ENCODE peak calls at places on chromosomes 13 and 19, in ten cellular contexts. S is tibial nerve, K is AG09309, V is left lung, H is epithelial cell of proximal tubule, P is adrenal gland, N is esophagus squamous epithelium, I is pancreas, J is right lobe of liver, R is fibroblast of lung. B is an unnamed sample.

GRCh38 chr13:74270018-74270417 is 135.8 kb upstream of the KLF12 start:
- DNase-seq in P (no peak), S (no peak), R (no peak), K (no peak), N (no peak), H (no peak), V (no peak), I (no peak), J (no peak), B (no peak)

GRCh38 chr13:26651234-26651633 is 93.8 kb downstream of the WASF3 start:
- DNase-seq in V (no peak), S (no peak), I (no peak), P (no peak), J (no peak), N (no peak), R (no peak), H (no peak), K (no peak), B (no peak)

GRCh38 chr13:55516610-55517009 is 1624.1 kb upstream of the PRR20A start:
- DNase-seq in R (peak), V (no peak), N (no peak), S (no peak), I (no peak), K (no peak), P (no peak), H (no peak), J (no peak), B (no peak)

GRCh38 chr13:41622545-41623429 is 165.4 kb downstream of the RGCC start:
- DNase-seq in I (no peak), H (no peak), P (no peak), N (no peak), K (peak), R (peak), V (no peak), J (no peak), S (no peak), B (peak)

GRCh38 chr13:53028637-53029121 is at the start of gene OLFM4:
- DNase-seq in I (no peak), J (no peak), V (no peak), R (no peak), N (no peak), S (no peak), H (no peak), K (no peak), P (no peak), B (no peak)

GRCh38 chr13:26601669-26602068 is 44.2 kb downstream of the WASF3 start:
- DNase-seq in P (no peak), V (no peak), R (peak), H (no peak), I (no peak), K (no peak), J (no peak), N (no peak), S (no peak), B (peak)

GRCh38 chr13:76754414-76754813 is 131.8 kb downstream of the KCTD12 start:
- DNase-seq in P (peak), S (peak), H (no peak), K (no peak), J (no peak), N (no peak), V (no peak), I (no peak), R (peak), B (peak)

GRCh38 chr19:52258426-52258825 is 11.0 kb upstream of the ZNF766 start:
- DNase-seq in K (no peak), J (no peak), N (no peak), S (no peak), H (no peak), I (no peak), V (no peak), P (no peak), R (no peak), B (peak)

GRCh38 chr19:45444318-45445041 is 20.8 kb upstream of the ERCC1 start:
- DNase-seq in R (peak), I (peak), K (no peak), P (peak), N (peak), J (peak), S (peak), H (no peak), V (peak), B (peak)

GRCh38 chr19:49113762-49114629 is at the start of gene LIN7B:
- DNase-seq in S (no peak), K (no peak), N (no peak), V (peak), I (peak), J (peak), P (peak), H (no peak), R (peak), B (peak)

GRCh38 chr13:33053397-33054066 is 37.3 kb downstream of the KL start:
- DNase-seq in H (peak), J (no peak), S (no peak), V (no peak), K (no peak), N (no peak), R (no peak), I (no peak), P (no peak), B (no peak)

GRCh38 chr19:42423462-42424344 is 3.5 kb downstream of the LIPE start:
- DNase-seq in J (peak), P (peak), V (peak), H (peak), K (peak), R (peak), I (peak), N (peak), S (peak), B (peak)

GRCh38 chr13:94548382-94549240 is 47.3 kb downstream of the TGDS start:
- DNase-seq in S (peak), I (peak), K (peak), N (no peak), H (peak), R (peak), J (peak), V (peak), P (peak), B (peak)

GRCh38 chr19:29845576-29846176 is 33.9 kb downstream of the CCNE1 start:
- DNase-seq in K (no peak), R (no peak), J (no peak), V (no peak), I (peak), H (no peak), N (no peak), P (peak), S (no peak), B (peak)

GRCh38 chr13:81540777-81541176 is 1199.9 kb upstream of the SPRY2 start:
- DNase-seq in I (no peak), H (no peak), K (no peak), P (no peak), J (no peak), V (no peak), S (no peak), R (peak), N (no peak), B (no peak)

GRCh38 chr13:78609464-78610205 is 6.3 kb upstream of the POU4F1 start:
- DNase-seq in N (no peak), V (peak), R (peak), P (no peak), S (no peak), K (no peak), J (peak), I (peak), H (no peak), B (no peak)

GRCh38 chr13:32178763-32179162 is 136.4 kb downstream of the ZAR1L start:
- DNase-seq in I (no peak), P (no peak), R (no peak), H (no peak), N (no peak), J (no peak), K (no peak), V (no peak), S (no peak), B (no peak)

GRCh38 chr19:39155741-39156140 is 30.2 kb downstream of the PAK4 start:
- DNase-seq in H (no peak), P (no peak), R (no peak), S (no peak), V (no peak), N (no peak), I (peak), J (no peak), K (no peak), B (no peak)

GRCh38 chr13:102597029-102598015 is 536 bp downstream of the TPP2 start:
- DNase-seq in K (no peak), J (peak), N (no peak), V (peak), P (no peak), H (no peak), S (no peak), R (peak), I (no peak), B (peak)

GRCh38 chr19:39840492-39840891 is 5.7 kb downstream of the FBL start:
- DNase-seq in P (no peak), R (no peak), S (no peak), N (no peak), J (no peak), V (no peak), I (no peak), K (no peak), H (no peak), B (no peak)

GRCh38 chr13:101415358-101416174 is 742 bp downstream of the NALCN start:
- DNase-seq in K (no peak), S (no peak), H (no peak), V (peak), J (no peak), R (no peak), N (no peak), I (peak), P (peak), B (no peak)

GRCh38 chr13:104593693-104594092 is 1527.5 kb upstream of the SLC10A2 start:
- DNase-seq in H (no peak), V (no peak), J (no peak), I (no peak), N (no peak), P (no peak), K (no peak), R (no peak), S (no peak), B (no peak)

GRCh38 chr13:101416181-101417042 is at the start of gene NALCN:
- DNase-seq in V (peak), R (peak), P (peak), I (peak), N (no peak), K (no peak), H (no peak), J (peak), S (no peak), B (peak)

GRCh38 chr13:107851670-107852460 is 363.5 kb downstream of the LIG4 start:
- DNase-seq in R (no peak), H (no peak), J (no peak), P (no peak), S (no peak), K (no peak), I (no peak), V (no peak), N (no peak), B (no peak)

GRCh38 chr19:39145180-39145953 is 19.8 kb downstream of the PAK4 start:
- DNase-seq in V (peak), H (no peak), K (no peak), P (no peak), I (peak), S (no peak), R (no peak), N (no peak), J (no peak), B (no peak)

GRCh38 chr19:51065221-51065960 is 499 bp upstream of the KLK13 start:
- DNase-seq in I (no peak), P (no peak), V (no peak), K (no peak), S (no peak), R (no peak), J (no peak), N (no peak), H (no peak), B (no peak)

GRCh38 chr19:49441210-49441959 is at the start of gene SLC17A7:
- DNase-seq in V (peak), K (no peak), N (no peak), H (no peak), S (peak), R (no peak), I (no peak), J (no peak), P (no peak), B (no peak)

GRCh38 chr19:38057954-38058690 is 151.1 kb downstream of the SIPA1L3 start:
- DNase-seq in K (no peak), I (peak), S (no peak), V (peak), P (no peak), J (peak), N (no peak), R (no peak), H (no peak), B (no peak)

GRCh38 chr13:66805657-66806056 is 424.5 kb downstream of the PCDH9 start:
- DNase-seq in J (no peak), R (peak), N (no peak), P (peak), I (no peak), H (no peak), S (peak), K (no peak), V (no peak), B (peak)

GRCh38 chr13:34578471-34578870 is 363.6 kb upstream of the NBEA start:
- DNase-seq in V (no peak), I (no peak), N (no peak), S (no peak), P (no peak), J (no peak), H (no peak), K (no peak), R (no peak), B (peak)

GRCh38 chr19:281992-282391 is 9.2 kb downstream of the PLPP2 start:
- DNase-seq in I (no peak), N (no peak), P (no peak), K (no peak), V (no peak), R (no peak), S (no peak), H (no peak), J (no peak), B (no peak)
- TF ChIP-seq CTCF in I (no peak), N (no peak), P (no peak), K (no peak), V (no peak), R (no peak), S (no peak), H (no peak), J (no peak), B (no peak)

GRCh38 chr19:14118165-14119051 is 846 bp upstream of the PRKACA start:
- DNase-seq in P (peak), K (peak), J (peak), V (peak), H (no peak), S (peak), N (peak), R (peak), I (peak), B (peak)

GRCh38 chr19:14122924-14123323 is 5.4 kb upstream of the PRKACA start:
- DNase-seq in N (no peak), V (no peak), R (no peak), K (no peak), J (no peak), S (no peak), P (no peak), I (no peak), H (no peak), B (no peak)

GRCh38 chr19:14119644-14120496 is 2.3 kb upstream of the PRKACA start:
- DNase-seq in J (no peak), S (no peak), P (no peak), N (no peak), H (no peak), R (no peak), I (no peak), V (peak), K (no peak), B (no peak)

GRCh38 chr19:14117668-14118164 is at the start of gene PRKACA:
- DNase-seq in R (peak), S (peak), J (peak), H (peak), I (peak), N (peak), P (peak), K (peak), V (peak), B (peak)

GRCh38 chr19:14120497-14120780 is 2.9 kb upstream of the PRKACA start:
- DNase-seq in N (no peak), V (peak), H (no peak), P (no peak), K (no peak), R (no peak), S (no peak), I (no peak), J (no peak), B (no peak)
- H3K4me3 ChIP-seq in N (no peak), V (no peak), H (no peak), P (no peak), K (no peak), R (no peak), S (no peak), I (no peak), J (no peak), B (no peak)

DNA sequence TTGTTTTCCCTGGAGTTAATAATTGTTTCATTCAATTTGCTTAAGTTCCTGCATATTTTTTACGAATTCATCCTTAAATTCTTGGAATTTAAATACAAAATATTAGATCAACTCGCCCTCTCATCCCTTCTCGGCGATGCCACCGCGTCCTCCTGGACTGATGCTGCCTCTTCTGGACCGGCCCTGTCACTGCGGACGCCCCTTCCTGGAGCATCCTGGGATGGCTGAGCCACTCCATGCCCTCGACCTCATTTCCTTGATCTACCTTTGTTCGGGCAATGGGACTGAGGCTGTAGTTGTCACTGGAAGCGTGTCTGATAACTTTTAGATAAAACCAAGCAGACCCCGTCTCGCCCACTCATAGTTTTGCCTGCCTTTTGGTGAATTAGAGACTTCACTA is 283.6 kb downstream of the TEX29 start:
- DNase-seq in N (no peak), I (no peak), J (no peak), S (no peak), H (no peak), P (no peak), R (no peak), K (no peak), V (no peak), B (no peak)
- TF ChIP-seq CTCF in N (no peak), I (no peak), J (no peak), S (no peak), H (no peak), P (no peak), R (no peak), K (no peak), V (no peak), B (no peak)

GRCh38 chr19:11373166-11373884 is 1.1 kb upstream of the SWSAP1 start:
- DNase-seq in R (no peak), I (no peak), S (no peak), V (no peak), P (peak), J (no peak), H (no peak), N (no peak), K (no peak), B (peak)
- H3K4me3 ChIP-seq in R (no peak), I (no peak), S (no peak), V (peak), P (no peak), J (peak), H (no peak), N (no peak), K (no peak), B (no peak)

DNA sequence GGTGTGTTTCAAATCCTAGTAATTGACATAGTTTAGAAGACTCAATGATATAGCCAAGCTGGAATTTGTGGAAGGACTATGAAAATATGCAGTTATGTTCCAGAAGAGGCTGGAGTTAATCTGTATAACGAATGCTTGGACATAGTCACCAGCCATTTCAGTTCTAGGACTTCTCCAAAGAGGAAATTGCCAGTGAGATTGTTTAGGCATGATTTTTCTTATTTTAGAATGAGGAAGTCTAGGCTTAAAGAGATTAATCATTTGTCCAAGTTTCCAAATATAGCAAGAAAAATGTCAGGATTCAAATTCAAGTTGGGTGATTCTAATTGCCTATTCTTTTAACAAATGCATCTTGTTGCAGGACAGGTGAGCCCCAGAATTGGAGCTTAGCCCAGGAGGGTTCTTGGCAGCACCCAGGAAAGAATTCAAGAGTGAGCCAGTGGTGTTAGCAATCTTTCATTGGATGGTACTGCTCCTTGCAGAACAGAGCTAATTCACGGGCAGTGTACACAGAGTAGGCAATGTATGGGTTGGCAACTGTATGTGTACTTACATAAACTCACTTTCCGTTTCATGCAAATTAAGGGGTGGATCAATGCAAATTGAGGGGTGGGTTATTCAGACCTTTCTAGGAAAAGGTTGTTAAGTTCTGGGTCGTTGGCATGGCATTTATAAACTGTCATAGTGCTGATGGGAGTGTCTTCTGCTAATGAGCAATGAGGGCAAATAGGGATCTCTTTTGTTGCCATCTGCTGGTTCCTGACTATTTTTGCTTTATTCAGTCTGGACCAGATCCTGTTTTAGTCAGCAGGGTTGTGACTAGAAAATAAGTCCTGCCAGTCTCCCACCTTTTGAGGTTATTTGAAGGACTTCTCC is 763.2 kb upstream of the SLITRK1 start:
- DNase-seq in H (no peak), I (no peak), V (no peak), S (no peak), N (no peak), K (peak), J (no peak), R (no peak), P (no peak), B (peak)
- TF ChIP-seq CTCF in H (no peak), I (no peak), V (no peak), S (no peak), N (no peak), K (peak), J (no peak), R (no peak), P (no peak), B (no peak)